ENCODE peak calls at places on chromosomes 5 and 9, in six cellular contexts. X, T, M, Z, H and Y are unnamed samples.

GRCh38 chr9:105119166-105119565 is 125.3 kb upstream of the SLC44A1 start:
- DNase-seq in X (no peak), T (no peak), M (no peak), Z (no peak), H (no peak), Y (no peak)

GRCh38 chr9:93265972-93266371 is 82.0 kb downstream of the WNK2 start:
- DNase-seq in X (peak), T (no peak), M (peak), Z (no peak), H (no peak), Y (no peak)

GRCh38 chr9:15423328-15423985 is 781 bp downstream of the SNAPC3 start:
- DNase-seq in X (peak), T (no peak), M (no peak), Z (no peak), H (no peak), Y (no peak)

GRCh38 chr5:142725231-142726187 is 39.6 kb upstream of the FGF1 start:
- DNase-seq in X (no peak), T (no peak), M (no peak), Z (no peak), H (no peak), Y (no peak)

GRCh38 chr5:73897886-73898285 is 271.9 kb downstream of the ARHGEF28 start:
- DNase-seq in X (no peak), T (no peak), M (no peak), Z (no peak), H (no peak), Y (no peak)

GRCh38 chr9:92607773-92608172 is 62.2 kb downstream of the IPPK start:
- DNase-seq in X (peak), T (no peak), M (no peak), Z (no peak), H (no peak), Y (no peak)

GRCh38 chr9:116490321-116490720 is 196.8 kb upstream of the TRIM32 start:
- DNase-seq in X (no peak), T (no peak), M (no peak), Z (no peak), H (no peak), Y (no peak)

GRCh38 chr5:180330810-180331646 is 22.1 kb downstream of the GFPT2 start:
- DNase-seq in X (no peak), T (peak), M (no peak), Z (no peak), H (no peak), Y (no peak)

GRCh38 chr5:118701796-118702195 is 286.6 kb downstream of the DTWD2 start:
- DNase-seq in X (no peak), T (no peak), M (no peak), Z (no peak), H (no peak), Y (no peak)

GRCh38 chr9:107528686-107529085 is 39.1 kb upstream of the KLF4 start:
- DNase-seq in X (no peak), T (no peak), M (no peak), Z (no peak), H (no peak), Y (no peak)

GRCh38 chr9:131228096-131228495 is 48.2 kb downstream of the FAM78A start:
- DNase-seq in X (no peak), T (no peak), M (no peak), Z (no peak), H (no peak), Y (no peak)

GRCh38 chr9:107174441-107174840 is 108.6 kb upstream of the RAD23B start:
- DNase-seq in X (no peak), T (no peak), M (no peak), Z (no peak), H (no peak), Y (no peak)

GRCh38 chr5:10756539-10756938 is 4.5 kb downstream of the DAP start:
- DNase-seq in X (no peak), T (no peak), M (no peak), Z (no peak), H (peak), Y (no peak)
- TF ChIP-seq GABPA in X (no peak), T (no peak), M (no peak), Z (no peak), H (no peak), Y (no peak)

GRCh38 chr5:113162208-113162607 is 185.6 kb downstream of the DCP2 start:
- DNase-seq in X (no peak), T (no peak), M (no peak), Z (no peak), H (no peak), Y (no peak)

GRCh38 chr5:113162770-113163169 is 186.2 kb downstream of the DCP2 start:
- DNase-seq in X (no peak), T (no peak), M (no peak), Z (no peak), H (no peak), Y (no peak)

GRCh38 chr5:113163328-113163727 is 186.7 kb downstream of the DCP2 start:
- DNase-seq in X (no peak), T (no peak), M (no peak), Z (no peak), H (no peak), Y (no peak)

GRCh38 chr5:113164016-113164415 is 187.4 kb downstream of the DCP2 start:
- DNase-seq in X (no peak), T (no peak), M (no peak), Z (no peak), H (no peak), Y (no peak)

GRCh38 chr5:113161806-113162205 is 185.2 kb downstream of the DCP2 start:
- DNase-seq in X (no peak), T (no peak), M (no peak), Z (no peak), H (no peak), Y (no peak)
- TF ChIP-seq GABPA in X (no peak), T (no peak), M (no peak), Z (no peak), H (no peak), Y (no peak)

DNA sequence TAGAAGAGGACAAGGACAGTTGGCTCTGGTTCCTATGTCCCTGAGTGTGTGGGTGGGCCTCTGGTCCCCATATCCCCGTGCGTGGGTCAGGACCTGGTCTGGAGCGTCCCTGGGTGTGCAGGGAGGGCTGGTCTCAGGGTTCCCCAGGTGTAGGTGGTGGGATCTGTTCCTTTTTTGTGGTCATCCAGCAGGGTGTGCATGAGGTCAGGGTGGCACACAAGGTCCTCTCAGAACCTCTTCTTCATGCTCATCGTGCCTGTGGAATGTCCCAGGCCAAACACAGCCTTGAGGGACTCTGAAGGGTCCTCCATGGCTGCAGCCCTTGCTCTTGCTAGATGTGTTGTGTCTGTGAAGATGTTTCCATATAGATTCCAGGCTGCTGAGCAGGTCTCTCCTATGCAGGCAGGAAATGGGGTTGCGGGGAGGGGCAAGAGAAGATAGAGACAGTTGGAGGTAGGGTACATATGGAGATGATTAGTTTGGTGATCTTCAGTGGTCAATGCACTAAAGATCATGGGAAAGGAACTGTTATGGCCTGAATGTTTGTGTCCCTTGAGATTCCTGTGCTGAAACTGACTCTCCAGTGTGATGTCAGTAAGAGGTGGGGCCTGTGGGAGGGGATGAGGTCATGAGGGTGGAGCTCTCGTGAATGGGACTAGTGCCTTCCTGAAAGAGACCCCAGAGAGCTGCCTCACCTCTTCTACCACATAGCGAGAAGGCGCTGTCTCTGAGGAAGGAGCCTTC is 53.1 kb downstream of the NXNL2 start:
- DNase-seq in X (no peak), T (no peak), M (no peak), Z (no peak), H (no peak), Y (no peak)
- TF ChIP-seq GABPA in X (no peak), T (no peak), M (no peak), Z (no peak), H (no peak), Y (no peak)

GRCh38 chr5:160356550-160357347 is 13.7 kb downstream of the C1QTNF2 start:
- DNase-seq in X (no peak), T (no peak), M (no peak), Z (no peak), H (no peak), Y (no peak)
- TF ChIP-seq GABPA in X (no peak), T (no peak), M (no peak), Z (no peak), H (no peak), Y (no peak)

GRCh38 chr5:76808142-76808691 is 10.6 kb upstream of the F2RL1 start:
- DNase-seq in X (no peak), T (no peak), M (no peak), Z (peak), H (no peak), Y (no peak)

GRCh38 chr5:76809141-76809540 is 9.7 kb upstream of the F2RL1 start:
- DNase-seq in X (no peak), T (no peak), M (no peak), Z (no peak), H (no peak), Y (no peak)

GRCh38 chr5:76804266-76804665 is 14.6 kb upstream of the F2RL1 start:
- DNase-seq in X (no peak), T (peak), M (no peak), Z (no peak), H (no peak), Y (no peak)

GRCh38 chr5:76810236-76810635 is 8.6 kb upstream of the F2RL1 start:
- DNase-seq in X (no peak), T (no peak), M (no peak), Z (no peak), H (no peak), Y (no peak)

GRCh38 chr5:76807296-76807695 is 11.5 kb upstream of the F2RL1 start:
- DNase-seq in X (no peak), T (peak), M (no peak), Z (no peak), H (no peak), Y (no peak)
- TF ChIP-seq GABPA in X (no peak), T (no peak), M (no peak), Z (no peak), H (no peak), Y (no peak)

DNA sequence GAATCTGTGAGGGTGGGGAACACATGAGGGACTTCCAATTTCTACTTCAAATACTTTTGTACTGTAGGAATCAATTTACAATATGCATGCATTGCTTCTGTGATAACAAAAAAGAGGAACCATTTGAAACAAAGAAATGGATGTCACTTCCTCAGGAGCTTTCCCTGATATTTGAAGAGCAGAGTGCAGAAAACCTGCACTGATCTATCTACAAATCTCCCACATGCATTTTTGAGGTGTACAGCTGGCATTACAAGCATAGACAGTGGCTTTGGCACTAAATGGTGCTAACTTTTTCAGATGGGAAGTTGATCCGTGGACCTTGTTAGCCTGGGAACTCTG is 27.7 kb downstream of the YIPF5 start:
- DNase-seq in X (no peak), T (no peak), M (no peak), Z (no peak), H (no peak), Y (no peak)
- TF ChIP-seq GABPA in X (no peak), T (no peak), M (no peak), Z (no peak), H (no peak), Y (no peak)

GRCh38 chr9:30235564-30235963 is 2148.9 kb upstream of the ACO1 start:
- DNase-seq in X (no peak), T (no peak), M (no peak), Z (no peak), H (no peak), Y (no peak)

GRCh38 chr9:30239875-30240274 is 2144.6 kb upstream of the ACO1 start:
- DNase-seq in X (no peak), T (no peak), M (no peak), Z (no peak), H (no peak), Y (no peak)

DNA sequence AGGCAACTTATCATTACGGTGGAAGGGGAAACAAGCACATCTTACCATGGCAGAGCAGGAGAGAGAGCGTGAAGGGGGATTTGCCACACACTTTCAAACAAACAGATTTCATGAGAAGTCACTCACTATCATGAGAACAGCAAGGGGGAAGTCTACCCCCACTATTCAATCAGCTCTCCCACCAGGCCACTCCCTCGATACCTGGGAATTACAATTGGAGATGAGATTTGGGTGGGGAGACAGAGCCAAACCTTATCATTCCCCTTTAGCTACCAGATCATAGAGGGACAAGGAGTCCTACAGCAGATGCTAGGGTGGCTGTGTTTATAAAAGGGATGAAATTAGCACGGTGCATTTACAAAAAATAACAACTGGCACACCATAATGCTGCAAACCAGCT is 2149.4 kb upstream of the ACO1 start:
- DNase-seq in X (no peak), T (no peak), M (no peak), Z (no peak), H (no peak), Y (no peak)
- TF ChIP-seq GABPA in X (no peak), T (no peak), M (no peak), Z (no peak), H (no peak), Y (no peak)